ENCODE peak calls at places on chromosomes 13 and 19, in ten cellular contexts. X is Peyer's patch, P is tibial nerve, B is PC-3, M is upper lobe of right lung, U is A549, F is lower leg skin, J is adrenal gland, S is RWPE1, A is retinal pigment epithelial cell. D is an unnamed sample.

GRCh38 chr19:40398417-40399056 is 8.6 kb upstream of the HIPK4 start:
- DNase-seq in X (peak; percentile 42), P (no peak), B (no peak), M (peak; percentile 84), U (peak; percentile 57), F (peak; percentile 80), J (no peak), S (peak; percentile 84), A (no peak), D (peak; percentile 62)

GRCh38 chr13:54357284-54357933 is 1328.8 kb downstream of the OLFM4 start:
- DNase-seq in X (no peak), P (no peak), B (no peak), M (no peak), U (no peak), F (no peak), J (no peak), S (no peak), A (no peak), D (no peak)

GRCh38 chr13:28761586-28761985 is 42.8 kb upstream of the SLC46A3 start:
- DNase-seq in X (no peak), P (no peak), B (no peak), M (no peak), U (no peak), F (no peak), J (no peak), S (no peak), A (no peak), D (no peak)

GRCh38 chr19:16070366-16070990 is 5.8 kb upstream of the TPM4 start:
- DNase-seq in X (peak; percentile 96), P (no peak), B (peak; percentile 98), M (peak; percentile 91), U (peak; percentile 84), F (peak; percentile 86), J (no peak), S (peak; percentile 67), A (no peak), D (peak; percentile 83)

GRCh38 chr13:49450105-49450819 is 6.2 kb downstream of the SETDB2 start:
- DNase-seq in X (no peak), P (no peak), B (no peak), M (no peak), U (no peak), F (no peak), J (no peak), S (no peak), A (no peak), D (no peak)

GRCh38 chr19:54420383-54421168 is 5.3 kb downstream of the TTYH1 start:
- DNase-seq in X (no peak), P (peak; percentile 37), B (no peak), M (no peak), U (peak; percentile 63), F (no peak), J (no peak), S (no peak), A (peak; percentile 34), D (peak; percentile 36)

GRCh38 chr19:48745208-48745995 is 1.3 kb downstream of the IZUMO1 start:
- DNase-seq in X (peak; percentile 48), P (no peak), B (peak; percentile 63), M (no peak), U (peak; percentile 80), F (no peak), J (peak; percentile 85), S (peak; percentile 69), A (no peak), D (peak; percentile 77)

GRCh38 chr19:40274585-40275544 is 10.3 kb downstream of the AKT2 start:
- DNase-seq in X (peak; percentile 33), P (no peak), B (no peak), M (no peak), U (no peak), F (no peak), J (no peak), S (no peak), A (no peak), D (peak; percentile 81)

GRCh38 chr19:7844405-7844804 is 14.4 kb downstream of the EVI5L start:
- DNase-seq in X (no peak), P (no peak), B (no peak), M (no peak), U (no peak), F (no peak), J (no peak), S (no peak), A (no peak), D (no peak)

GRCh38 chr19:29586401-29586800 is 19.7 kb upstream of the POP4 start:
- DNase-seq in X (no peak), P (no peak), B (no peak), M (no peak), U (no peak), F (no peak), J (no peak), S (no peak), A (no peak), D (no peak)

GRCh38 chr13:103325675-103326074 is 259.5 kb upstream of the SLC10A2 start:
- DNase-seq in X (no peak), P (no peak), B (no peak), M (no peak), U (no peak), F (no peak), J (no peak), S (no peak), A (no peak), D (no peak)

GRCh38 chr19:16585808-16586476 is 13.7 kb upstream of the SLC35E1 start:
- DNase-seq in X (peak; percentile 75), P (no peak), B (no peak), M (no peak), U (no peak), F (no peak), J (no peak), S (no peak), A (no peak), D (peak; percentile 81)

GRCh38 chr19:7885818-7886217 is 2.5 kb upstream of the LRRC8E start:
- DNase-seq in X (no peak), P (no peak), B (no peak), M (no peak), U (no peak), F (no peak), J (no peak), S (no peak), A (no peak), D (no peak)

GRCh38 chr13:90738881-90739280 is 608.6 kb upstream of the MIR17HG start:
- DNase-seq in X (no peak), P (no peak), B (no peak), M (no peak), U (no peak), F (no peak), J (no peak), S (no peak), A (no peak), D (no peak)

GRCh38 chr13:38223093-38223492 is 126.6 kb upstream of the UFM1 start:
- DNase-seq in X (no peak), P (no peak), B (peak; percentile 19), M (no peak), U (no peak), F (no peak), J (no peak), S (no peak), A (no peak), D (no peak)

GRCh38 chr13:99796175-99796819 is 175.3 kb downstream of the ZIC5 start:
- DNase-seq in X (no peak), P (no peak), B (peak; percentile 56), M (no peak), U (peak; percentile 17), F (no peak), J (peak; percentile 37), S (peak; percentile 44), A (no peak), D (peak; percentile 41)

GRCh38 chr19:58181902-58182576 is 822 bp upstream of the ZNF274 start:
- DNase-seq in X (peak; percentile 54), P (no peak), B (peak; percentile 60), M (no peak), U (peak; percentile 82), F (peak; percentile 29), J (peak; percentile 44), S (no peak), A (no peak), D (peak; percentile 44)
- TF ChIP-seq CTCF in X (peak; percentile 28), P (no peak), B (peak; percentile 74), M (peak; percentile 44), U (peak; percentile 20), F (no peak), J (no peak), S (peak; percentile 22), A (peak; percentile 49), D (peak; percentile 39)

DNA sequence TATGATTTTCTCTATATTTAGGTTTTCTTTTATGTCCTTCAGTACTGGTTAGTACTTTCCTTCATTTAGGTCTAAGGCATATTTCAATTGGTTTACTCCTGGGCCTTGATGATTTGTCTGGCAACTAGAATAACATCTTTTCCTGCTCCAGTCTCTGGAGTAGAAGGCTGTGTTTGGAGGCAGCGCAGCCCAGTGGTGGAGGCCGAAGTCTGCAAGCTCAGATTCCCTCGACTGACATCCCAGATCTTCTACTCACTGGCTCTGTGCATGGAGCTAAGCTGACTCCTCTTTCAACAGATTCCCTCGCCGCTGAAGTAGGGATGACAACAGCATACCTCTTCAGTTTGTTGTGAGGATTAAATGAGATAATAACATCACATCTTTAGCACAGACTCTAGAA is 141.0 kb downstream of the RAP2A start:
- DNase-seq in X (no peak), P (no peak), B (peak; percentile 59), M (no peak), U (peak; percentile 32), F (no peak), J (peak; percentile 34), S (peak; percentile 17), A (no peak), D (peak; percentile 26)
- TF ChIP-seq CTCF in X (no peak), P (peak; percentile 20), B (peak; percentile 72), M (peak; percentile 41), U (no peak), F (no peak), J (no peak), S (peak; percentile 36), A (peak; percentile 58), D (peak; percentile 75)

GRCh38 chr19:1980068-1980467 is 35.4 kb downstream of the BTBD2 start:
- DNase-seq in X (no peak), P (no peak), B (no peak), M (no peak), U (no peak), F (no peak), J (no peak), S (no peak), A (no peak), D (no peak)
- TF ChIP-seq CTCF in X (no peak), P (no peak), B (no peak), M (no peak), U (no peak), F (no peak), J (no peak), S (no peak), A (no peak), D (no peak)

GRCh38 chr13:51394724-51395123 is 55.2 kb downstream of the SERPINE3 start:
- DNase-seq in X (no peak), P (no peak), B (no peak), M (no peak), U (no peak), F (no peak), J (no peak), S (no peak), A (no peak), D (no peak)
- TF ChIP-seq CTCF in X (no peak), P (no peak), B (no peak), M (no peak), U (no peak), F (no peak), J (no peak), S (no peak), A (no peak), D (no peak)

D was measured in GM13976.